ENCODE peak calls at places on chromosomes 5 and 9, in eight cellular contexts. Y is CD8-positive, alpha-beta T cell; F is progenitor cell of endocrine pancreas; J is fibroblast of lung; L is nephron progenitor cell; M is heart right ventricle; C is transverse colon; Z is type B pancreatic cell. G is an unnamed sample.

GRCh38 chr9:89874351-89875321 is 269.8 kb downstream of the GADD45G start:
- DNase-seq in Y (no peak), M (peak; percentile 44), Z (peak; percentile 48), F (no peak), L (no peak), C (no peak), J (no peak), G (no peak)

GRCh38 chr5:50958852-50959457 is 292.5 kb downstream of the PARP8 start:
- DNase-seq in Z (no peak), J (peak; percentile 19), F (no peak), L (peak; percentile 29), Y (no peak), C (no peak), M (no peak), G (no peak)

GRCh38 chr5:103526164-103526915 is 36.2 kb downstream of the NUDT12 start:
- DNase-seq in C (no peak), F (no peak), M (no peak), L (no peak), Y (no peak), Z (no peak), J (peak; percentile 41), G (no peak)

GRCh38 chr5:29972597-29972996 is 1220.9 kb upstream of the CDH6 start:
- DNase-seq in C (no peak), L (no peak), F (no peak), J (no peak), Z (no peak), M (no peak), Y (no peak), G (no peak)

GRCh38 chr5:42900734-42901133 is 89.0 kb upstream of the SELENOP start:
- DNase-seq in J (no peak), C (no peak), M (no peak), Z (no peak), Y (no peak), F (no peak), L (no peak), G (no peak)

GRCh38 chr9:105912157-105912867 is 218.0 kb downstream of the TMEM38B start:
- DNase-seq in C (no peak), Y (no peak), J (no peak), F (no peak), M (no peak), Z (no peak), L (no peak), G (no peak)

GRCh38 chr5:126384985-126385384 is 38.2 kb upstream of the GRAMD2B start:
- DNase-seq in M (no peak), C (no peak), Y (no peak), Z (no peak), J (peak; percentile 95), L (no peak), F (no peak), G (no peak)

GRCh38 chr5:159727167-159727566 is 189.1 kb upstream of the ADRA1B start:
- DNase-seq in L (no peak), Y (no peak), F (no peak), M (no peak), Z (no peak), J (no peak), C (no peak), G (no peak)

GRCh38 chr5:14868771-14869170 is 2.8 kb downstream of the ANKH start:
- DNase-seq in C (peak; percentile 57), Y (no peak), M (no peak), F (no peak), J (no peak), Z (no peak), L (no peak), G (no peak)

GRCh38 chr5:125409496-125410351 is 663.3 kb upstream of the ZNF608 start:
- DNase-seq in Y (no peak), J (peak; percentile 68), L (peak; percentile 19), F (no peak), C (no peak), Z (no peak), M (no peak), G (no peak)

GRCh38 chr9:109401169-109401989 is 80.5 kb upstream of the EPB41L4B start:
- DNase-seq in M (no peak), J (peak; percentile 37), F (peak; percentile 62), Y (no peak), C (peak; percentile 59), Z (peak; percentile 76), L (peak; percentile 74), G (no peak)

GRCh38 chr5:173567548-173567947 is 48.9 kb downstream of the BOD1 start:
- DNase-seq in M (no peak), Z (no peak), F (no peak), J (peak; percentile 27), L (no peak), Y (no peak), C (no peak), G (no peak)

GRCh38 chr9:114184071-114184470 is 28.7 kb downstream of the COL27A1 start:
- DNase-seq in L (no peak), J (peak; percentile 74), C (no peak), Y (no peak), M (no peak), Z (no peak), F (no peak), G (no peak)

GRCh38 chr9:105297442-105298097 is 53.1 kb downstream of the SLC44A1 start:
- DNase-seq in Z (no peak), J (no peak), C (no peak), Y (no peak), M (no peak), F (no peak), L (no peak), G (no peak)

GRCh38 chr5:153893809-153894208 is 144.9 kb downstream of the FAM114A2 start:
- DNase-seq in Y (no peak), C (no peak), J (no peak), Z (no peak), F (no peak), M (no peak), L (no peak), G (no peak)

GRCh38 chr9:135604437-135605237 is 34.7 kb downstream of the GLT6D1 start:
- DNase-seq in Y (no peak), F (peak; percentile 7), Z (peak; percentile 62), M (no peak), C (no peak), L (no peak), J (no peak), G (no peak)

GRCh38 chr5:9233035-9233434 is 312.8 kb downstream of the SEMA5A start:
- DNase-seq in F (no peak), C (no peak), J (no peak), M (no peak), Y (no peak), L (no peak), Z (no peak), G (no peak)

GRCh38 chr5:81853005-81853357 is 102.1 kb upstream of the SSBP2 start:
- DNase-seq in F (no peak), Y (no peak), M (no peak), C (no peak), J (no peak), L (no peak), Z (no peak), G (no peak)

GRCh38 chr5:160159991-160160826 is 41.0 kb upstream of the PWWP2A start:
- DNase-seq in C (no peak), M (no peak), Y (no peak), J (peak; percentile 53), F (peak; percentile 28), Z (no peak), L (no peak), G (no peak)

DNA sequence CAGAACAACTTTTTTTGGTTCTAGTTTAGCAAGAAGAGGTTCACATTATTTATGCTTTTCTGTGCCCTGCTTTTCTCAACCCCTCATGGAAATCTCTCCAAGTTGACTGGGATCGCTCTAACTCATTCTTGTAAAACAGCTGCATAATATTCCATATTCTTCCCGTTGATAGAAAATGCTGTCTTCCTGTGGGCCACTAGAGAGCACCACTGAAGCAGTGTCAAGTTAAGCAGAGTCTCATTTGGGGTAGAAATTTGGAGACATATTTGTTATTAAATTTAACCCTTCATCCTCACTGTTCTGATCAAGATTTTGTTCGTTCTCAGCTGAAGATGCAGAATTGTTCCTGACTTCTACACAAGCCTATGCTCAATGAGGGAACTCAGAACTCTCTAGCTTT is 140.1 kb downstream of the CEMIP2 start:
- DNase-seq in Y (no peak), C (no peak), J (no peak), Z (no peak), F (no peak), M (no peak), L (no peak), G (no peak)
- TF ChIP-seq CTCF in Y (peak; percentile 24), C (no peak), J (peak; percentile 36), Z (no peak), F (peak; percentile 7), M (no peak), L (no peak), G (no peak)

GRCh38 chr9:116152390-116152789 is 1.2 kb upstream of the PAPPA start:
- DNase-seq in C (no peak), L (no peak), J (no peak), F (no peak), M (no peak), Y (no peak), Z (no peak), G (no peak)
- TF ChIP-seq CTCF in C (no peak), L (peak; percentile 40), J (no peak), F (peak; percentile 48), M (no peak), Y (no peak), Z (peak; percentile 62), G (peak; percentile 41)

GRCh38 chr9:124130277-124131075 is 118.9 kb downstream of the LHX2 start:
- DNase-seq in C (no peak), J (no peak), M (no peak), F (no peak), Z (no peak), L (no peak), Y (no peak), G (no peak)

GRCh38 chr9:124135813-124136365 is 121.9 kb upstream of the NEK6 start:
- DNase-seq in F (no peak), J (no peak), Y (no peak), C (no peak), Z (no peak), M (no peak), L (no peak), G (no peak)

GRCh38 chr9:124134526-124134925 is 123.0 kb downstream of the LHX2 start:
- DNase-seq in F (no peak), Z (no peak), C (no peak), Y (no peak), J (no peak), L (no peak), M (no peak), G (no peak)

GRCh38 chr9:124132671-124133147 is 121.1 kb downstream of the LHX2 start:
- DNase-seq in L (no peak), Y (no peak), J (peak; percentile 52), C (no peak), F (no peak), Z (no peak), M (no peak), G (no peak)

DNA sequence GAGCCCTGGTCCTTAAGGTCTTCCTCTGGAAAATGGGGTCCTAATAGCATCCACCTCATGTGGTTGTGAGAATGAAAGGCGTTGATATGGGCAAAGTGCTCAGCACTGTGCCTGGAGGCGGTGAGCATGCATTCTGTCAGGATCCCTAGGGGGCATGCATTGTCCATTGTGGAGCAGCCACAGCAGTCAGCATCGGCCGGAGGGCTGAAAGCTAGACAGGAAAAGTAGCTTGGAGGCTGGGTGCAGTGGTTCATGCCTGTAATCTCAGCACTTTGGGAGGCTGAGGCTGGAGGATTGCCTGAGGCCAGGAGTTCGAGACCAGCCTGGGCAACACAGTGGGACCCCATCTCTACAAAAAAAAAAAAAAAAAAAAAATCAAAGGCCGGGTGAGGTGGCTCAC is 122.2 kb downstream of the LHX2 start:
- DNase-seq in L (peak; percentile 10), C (peak; percentile 59), M (peak; percentile 29), Z (no peak), F (no peak), Y (no peak), J (peak; percentile 29), G (no peak)
- TF ChIP-seq CTCF in L (no peak), C (peak; percentile 63), M (no peak), Z (no peak), F (no peak), Y (no peak), J (no peak), G (no peak)

GRCh38 chr5:36713541-36713940 is 107.1 kb downstream of the SLC1A3 start:
- DNase-seq in J (no peak), L (no peak), C (no peak), M (no peak), F (no peak), Y (no peak), Z (no peak), G (no peak)
- TF ChIP-seq CTCF in J (no peak), L (no peak), C (no peak), M (no peak), F (no peak), Y (no peak), Z (no peak), G (no peak)